ENCODE peak calls at places on chromosome 10, in six cellular contexts. N is tibial nerve, Q is AG04450, G is astrocyte, K is tibial artery, Y is caudate nucleus. T is an unnamed sample.

GRCh38 chr10:48697091-48697490 is 12.4 kb downstream of the WDFY4 start:
- DNase-seq in N (no peak), Q (no peak), G (no peak), K (no peak), Y (no peak), T (no peak)

GRCh38 chr10:100996678-100997363 is 2.8 kb upstream of the LZTS2 start:
- DNase-seq in N (no peak), Q (no peak), G (no peak), K (no peak), Y (no peak), T (no peak)

GRCh38 chr10:75246506-75246905 is 10.7 kb upstream of the COMTD1 start:
- DNase-seq in N (no peak), Q (no peak), G (no peak), K (no peak), Y (no peak), T (no peak)

GRCh38 chr10:114281461-114281860 is 42.4 kb downstream of the VWA2 start:
- DNase-seq in N (no peak), Q (no peak), G (no peak), K (peak), Y (no peak), T (no peak)

GRCh38 chr10:127840884-127841283 is 51.9 kb downstream of the CLRN3 start:
- DNase-seq in N (no peak), Q (no peak), G (no peak), K (no peak), Y (no peak), T (no peak)

GRCh38 chr10:21626457-21627161 is 92.6 kb downstream of the MLLT10 start:
- DNase-seq in N (no peak), Q (no peak), G (peak), K (no peak), Y (no peak), T (no peak)

GRCh38 chr10:132855889-132856288 is 69.9 kb upstream of the NKX6-2 start:
- DNase-seq in N (no peak), Q (no peak), G (no peak), K (peak), Y (no peak), T (no peak)

GRCh38 chr10:97039538-97040247 is 146.1 kb downstream of the SLIT1 start:
- DNase-seq in N (no peak), Q (no peak), G (no peak), K (no peak), Y (no peak), T (no peak)

GRCh38 chr10:96596422-96597407 is 9.9 kb upstream of the TM9SF3 start:
- DNase-seq in N (no peak), Q (no peak), G (no peak), K (no peak), Y (no peak), T (no peak)

DNA sequence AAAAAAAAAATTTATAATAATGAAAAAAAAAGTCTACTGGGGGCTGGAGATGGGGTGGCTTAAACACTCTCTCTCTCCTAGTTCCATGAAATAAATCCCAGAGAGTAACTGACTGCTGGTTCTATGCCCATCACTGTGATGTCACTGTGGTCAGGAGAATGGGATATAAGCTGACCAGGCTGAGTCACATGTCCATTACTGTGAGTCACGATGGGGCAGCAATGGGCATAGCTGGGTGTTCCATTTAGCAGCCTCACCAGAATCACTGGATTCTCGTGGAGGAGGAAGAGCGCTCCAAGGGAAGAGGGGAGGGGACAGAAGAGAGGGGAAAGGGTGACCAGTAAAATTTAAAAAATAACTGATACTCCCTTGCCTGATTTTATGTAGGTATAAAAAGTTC is 37.1 kb downstream of the MASTL start:
- DNase-seq in N (no peak), Q (peak), G (peak), K (no peak), Y (no peak), T (no peak)
- H3K27ac ChIP-seq in N (no peak), Q (peak), G (peak), K (no peak), Y (no peak), T (no peak)

DNA sequence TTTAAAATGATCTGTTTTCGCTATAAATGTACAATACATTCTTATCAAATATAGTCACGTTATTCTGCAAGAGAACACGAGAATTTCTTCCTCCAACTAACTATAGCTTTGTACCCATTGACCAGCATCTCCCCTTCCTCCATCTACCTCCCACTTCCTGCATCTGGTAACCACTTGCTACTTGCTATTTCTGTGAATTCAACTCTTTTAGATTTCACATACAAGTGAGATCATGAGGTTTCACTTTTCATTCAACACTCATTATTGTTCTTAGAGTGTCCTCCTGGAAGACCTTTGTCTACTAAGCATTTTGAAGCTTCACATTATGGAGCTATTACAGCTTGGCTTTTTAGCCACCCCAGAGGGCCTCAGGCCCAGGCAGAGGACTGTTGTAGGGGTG is 741.3 kb upstream of the FZD8 start:
- DNase-seq in N (no peak), Q (no peak), G (no peak), K (no peak), Y (no peak), T (no peak)
- H3K27ac ChIP-seq in N (no peak), Q (no peak), G (no peak), K (no peak), Y (no peak), T (no peak)

GRCh38 chr10:93160140-93160539 is 86.4 kb downstream of the CYP26A1 start:
- DNase-seq in N (no peak), Q (no peak), G (no peak), K (no peak), Y (no peak), T (no peak)
- H3K27ac ChIP-seq in N (no peak), Q (no peak), G (no peak), K (peak), Y (no peak), T (no peak)

GRCh38 chr10:119443970-119444660 is 98.4 kb downstream of the RGS10 start:
- DNase-seq in N (no peak), Q (no peak), G (no peak), K (no peak), Y (no peak), T (no peak)

GRCh38 chr10:119446441-119447277 is 95.9 kb downstream of the RGS10 start:
- DNase-seq in N (no peak), Q (no peak), G (no peak), K (no peak), Y (no peak), T (no peak)

GRCh38 chr10:119444866-119445265 is 97.7 kb downstream of the RGS10 start:
- DNase-seq in N (no peak), Q (no peak), G (no peak), K (no peak), Y (no peak), T (no peak)

GRCh38 chr10:119445935-119446317 is 96.6 kb downstream of the RGS10 start:
- DNase-seq in N (no peak), Q (no peak), G (no peak), K (no peak), Y (no peak), T (no peak)

DNA sequence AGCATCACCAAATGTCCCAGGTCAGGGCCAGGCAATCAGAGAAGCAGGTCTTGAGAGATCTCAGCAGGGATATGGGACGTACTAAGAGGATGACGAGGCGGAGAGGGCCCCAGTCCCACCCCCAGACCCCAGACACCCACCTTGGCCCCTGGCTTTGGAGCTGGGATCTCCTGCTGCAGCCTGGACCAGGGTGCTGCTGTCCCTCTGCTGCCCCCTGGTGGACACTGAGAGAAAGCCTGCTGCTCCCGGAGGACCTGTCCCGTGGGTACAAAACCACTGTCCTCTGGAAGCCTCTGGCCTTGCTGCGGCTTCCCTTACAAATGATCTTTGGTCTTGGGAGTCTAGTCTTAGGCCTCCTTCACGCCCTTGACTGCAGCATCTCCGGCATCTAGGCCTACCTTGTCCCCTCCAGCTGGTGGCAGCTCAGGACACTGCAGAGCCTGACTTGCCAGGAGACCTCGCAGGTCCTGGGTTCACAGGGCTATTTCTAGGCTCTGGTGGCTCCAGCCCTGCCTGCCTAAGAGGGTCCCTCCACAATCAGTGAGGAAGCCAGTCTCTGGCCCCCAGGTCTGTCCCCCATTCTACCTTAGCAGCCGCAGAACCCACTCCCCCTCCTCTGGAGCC is 97.1 kb downstream of the RGS10 start:
- DNase-seq in N (peak), Q (peak), G (peak), K (peak), Y (peak), T (peak)
- H3K27ac ChIP-seq in N (peak), Q (no peak), G (no peak), K (peak), Y (no peak), T (no peak)

GRCh38 chr10:123009105-123009805 is 449 bp downstream of the ACADSB start:
- DNase-seq in N (peak), Q (no peak), G (no peak), K (no peak), Y (no peak), T (no peak)
- H3K27ac ChIP-seq in N (peak), Q (peak), G (no peak), K (peak), Y (peak), T (peak)

GRCh38 chr10:3395041-3395440 is 222.5 kb upstream of the PITRM1 start:
- DNase-seq in N (no peak), Q (no peak), G (no peak), K (no peak), Y (no peak), T (no peak)
- H3K27ac ChIP-seq in N (no peak), Q (no peak), G (no peak), K (no peak), Y (no peak), T (no peak)

GRCh38 chr10:79303631-79304478 is 43.4 kb upstream of the PPIF start:
- DNase-seq in N (no peak), Q (no peak), G (no peak), K (no peak), Y (no peak), T (no peak)
- H3K27ac ChIP-seq in N (no peak), Q (no peak), G (no peak), K (no peak), Y (no peak), T (no peak)